ENCODE peak calls at places on chromosomes 16 and 17, in six cellular contexts. I is OCI-LY7, D is Peyer's patch, G is HCT116, T is testis, Q is choroid plexus epithelial cell. K is an unnamed sample.

GRCh38 chr16:23877107-23878070 is 41.6 kb downstream of the PRKCB start:
- DNase-seq in I (peak; percentile 39), D (no peak), G (no peak), T (no peak), Q (no peak), K (no peak)

GRCh38 chr16:57271867-57272495 is 12.5 kb downstream of the PLLP start:
- DNase-seq in I (no peak), D (no peak), G (no peak), T (no peak), Q (no peak), K (no peak)

GRCh38 chr16:87490091-87490798 is 2.6 kb downstream of the ZCCHC14 start:
- DNase-seq in I (no peak), D (no peak), G (no peak), T (peak; percentile 28), Q (peak; percentile 12), K (no peak)

GRCh38 chr17:17343160-17343735 is 40.1 kb downstream of the NT5M start:
- DNase-seq in I (no peak), D (peak; percentile 16), G (no peak), T (no peak), Q (no peak), K (no peak)

GRCh38 chr17:78716814-78717393 is 65.2 kb downstream of the CYTH1 start:
- DNase-seq in I (peak; percentile 67), D (peak; percentile 77), G (no peak), T (peak; percentile 86), Q (peak; percentile 39), K (no peak)

GRCh38 chr17:1484586-1485310 is 7.7 kb downstream of the MYO1C start:
- DNase-seq in I (peak; percentile 65), D (peak; percentile 82), G (peak; percentile 65), T (peak; percentile 68), Q (peak; percentile 51), K (no peak)

GRCh38 chr17:44911133-44912001 is 3.9 kb downstream of the GFAP start:
- DNase-seq in I (peak; percentile 56), D (peak; percentile 65), G (peak; percentile 35), T (peak; percentile 84), Q (peak; percentile 60), K (no peak)

GRCh38 chr17:10261098-10261497 is 62.7 kb upstream of the GAS7 start:
- DNase-seq in I (no peak), D (no peak), G (no peak), T (no peak), Q (no peak), K (no peak)

DNA sequence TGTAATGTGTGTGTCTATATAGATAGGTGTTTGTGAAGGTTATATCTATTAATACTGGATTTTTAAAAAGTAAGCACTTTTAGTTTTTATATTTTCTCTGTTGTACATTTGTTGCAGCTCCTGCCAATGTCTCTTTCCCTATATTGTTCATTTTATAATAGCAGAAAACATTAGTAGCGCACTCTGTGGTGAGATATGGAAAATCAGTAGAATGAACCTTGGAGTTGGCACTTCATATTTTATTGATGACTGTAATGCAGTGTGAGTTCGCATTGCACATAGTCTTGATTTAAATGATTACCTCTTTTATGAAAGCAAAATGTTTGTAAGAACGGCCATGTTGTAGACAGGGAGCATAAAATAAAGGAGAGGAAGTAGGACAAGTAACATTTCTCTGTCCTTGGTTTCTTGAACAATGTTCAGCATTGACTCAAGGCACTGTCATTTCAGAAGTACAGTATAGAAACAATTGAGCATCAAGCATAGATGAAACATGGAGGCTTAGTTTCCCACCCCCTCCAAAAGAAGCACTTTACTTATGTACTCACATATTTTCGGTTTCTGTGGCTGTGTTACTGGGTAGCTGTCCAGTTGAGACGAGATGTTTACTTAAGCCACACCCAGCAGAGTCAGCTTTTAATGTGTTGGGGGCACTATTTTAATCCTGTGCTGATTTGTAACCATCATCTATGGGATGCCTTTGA is 74.0 kb downstream of the TANC2 start:
- DNase-seq in I (no peak), D (no peak), G (peak; percentile 37), T (no peak), Q (peak; percentile 56), K (peak; percentile 20)
- H3K4me3 ChIP-seq in I (no peak overlapping the region), D (no peak overlapping the region), G (peak overlapping the region; percentile 1), T (no peak overlapping the region), Q (no peak overlapping the region), K (no peak overlapping the region)

GRCh38 chr17:8119575-8120519 is 1.5 kb upstream of the ALOXE3 start:
- DNase-seq in I (peak; percentile 92), D (peak; percentile 72), G (peak; percentile 90), T (peak; percentile 87), Q (peak; percentile 95), K (peak; percentile 88)

GRCh38 chr17:8118769-8119574 is 658 bp upstream of the ALOXE3 start:
- DNase-seq in I (peak; percentile 89), D (peak; percentile 90), G (peak; percentile 65), T (peak; percentile 91), Q (peak; percentile 83), K (no peak)

GRCh38 chr17:8117367-8117979 is 841 bp downstream of the ALOXE3 start:
- DNase-seq in I (no peak), D (no peak), G (no peak), T (no peak), Q (no peak), K (no peak)

GRCh38 chr17:8116779-8117178 is 1.5 kb downstream of the ALOXE3 start:
- DNase-seq in I (no peak), D (no peak), G (no peak), T (no peak), Q (no peak), K (no peak)

DNA sequence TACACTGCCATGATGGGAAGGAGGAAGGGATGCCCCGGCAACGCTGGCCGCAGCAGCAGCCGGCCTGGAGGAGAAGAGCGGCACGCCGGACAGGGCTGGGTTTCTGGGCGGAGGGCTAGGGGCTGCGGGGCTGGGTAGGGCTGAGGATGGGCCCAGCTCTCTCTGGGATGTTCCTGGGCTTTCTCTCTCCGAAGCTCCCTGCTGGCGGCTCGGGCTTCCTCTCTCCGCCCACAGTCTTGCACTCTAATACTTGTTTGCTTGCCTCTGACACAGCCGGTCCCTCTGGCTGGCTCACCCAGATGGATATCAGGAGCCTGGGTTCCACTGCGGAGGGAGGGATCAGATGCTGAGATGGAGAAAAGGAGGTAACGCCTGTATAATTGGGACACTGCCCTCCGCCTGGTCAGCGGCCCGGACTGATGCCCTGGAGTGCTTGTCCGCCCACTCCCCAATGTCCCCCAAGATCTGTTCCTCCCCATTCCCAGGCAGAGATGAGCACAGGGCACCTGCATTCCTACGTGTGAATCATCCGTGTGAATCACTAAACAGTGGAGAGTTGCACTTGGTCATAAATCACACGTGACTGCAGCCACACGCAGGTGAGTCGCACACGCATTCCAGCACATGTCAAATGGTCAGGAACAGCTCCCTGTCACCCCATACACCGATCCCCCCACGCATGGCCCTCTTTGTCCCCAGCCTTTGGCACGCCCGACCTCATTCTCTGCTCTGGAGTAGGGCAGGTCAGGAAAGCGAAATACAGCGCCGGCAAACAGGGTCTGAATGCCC is at the start of gene ALOXE3:
- DNase-seq in I (no peak), D (peak; percentile 71), G (peak; percentile 84), T (no peak), Q (peak; percentile 60), K (no peak)
- H3K4me3 ChIP-seq in I (peak within 1 kb of the TSS; percentile 79), D (peak within 1 kb of the TSS; percentile 53), G (peak within 1 kb of the TSS; percentile 52), T (peak within 1 kb of the TSS; percentile 62), Q (peak within 1 kb of the TSS; percentile 60), K (peak within 1 kb of the TSS; percentile 64)

GRCh38 chr17:81708739-81709185 is 3.3 kb upstream of the SLC25A10 start:
- DNase-seq in I (no peak), D (no peak), G (no peak), T (no peak), Q (no peak), K (no peak)

GRCh38 chr17:81713004-81713555 is 996 bp downstream of the SLC25A10 start:
- DNase-seq in I (no peak), D (no peak), G (no peak), T (no peak), Q (no peak), K (no peak)

GRCh38 chr17:81712468-81713003 is 452 bp downstream of the SLC25A10 start:
- DNase-seq in I (peak; percentile 62), D (peak; percentile 75), G (no peak), T (no peak), Q (peak; percentile 19), K (no peak)

GRCh38 chr17:81711814-81712467 is at the start of gene SLC25A10:
- DNase-seq in I (peak; percentile 93), D (peak; percentile 94), G (peak; percentile 68), T (peak; percentile 70), Q (peak; percentile 72), K (no peak)

GRCh38 chr17:81710514-81711308 is 1.4 kb upstream of the SLC25A10 start:
- DNase-seq in I (peak; percentile 34), D (peak; percentile 66), G (no peak), T (no peak), Q (peak; percentile 59), K (no peak)
- H3K4me3 ChIP-seq in I (no peak overlapping the region), D (peak overlapping the region; percentile 94), G (no peak overlapping the region), T (no peak overlapping the region), Q (peak overlapping the region; percentile 8), K (peak overlapping the region; percentile 36)

GRCh38 chr16:31441956-31442355 is 633 bp downstream of the ZNF843 start:
- DNase-seq in I (no peak), D (peak; percentile 46), G (no peak), T (no peak), Q (no peak), K (no peak)
- H3K4me3 ChIP-seq in I (no peak overlapping the region), D (peak overlapping the region; percentile 64), G (peak overlapping the region; percentile 49), T (peak overlapping the region; percentile 70), Q (peak overlapping the region; percentile 78), K (peak overlapping the region; percentile 61)

GRCh38 chr17:39222866-39223834 is 2.6 kb downstream of the STAC2 start:
- DNase-seq in I (no peak), D (no peak), G (no peak), T (no peak), Q (no peak), K (no peak)
- H3K4me3 ChIP-seq in I (no peak overlapping the region), D (no peak overlapping the region), G (no peak overlapping the region), T (no peak overlapping the region), Q (no peak overlapping the region), K (no peak overlapping the region)